ENCODE peak calls at places on chromosomes 4 and X, in five cellular contexts. U, P, Q, L and J are unnamed samples.
A peak's percentile ranks its signal among the peaks of the same experiment; 100 is the strongest.

GRCh38 chr4:73964862-73965611 is 16.8 kb downstream of the PF4 start:
- DNase-seq in U (no peak), P (peak; percentile 3), Q (peak; percentile 26), L (no peak), J (no peak)

GRCh38 chrX:152637649-152638442 is at the start of gene GABRQ:
- DNase-seq in U (no peak), P (peak; percentile 46), Q (peak; percentile 7), L (no peak), J (no peak)

GRCh38 chrX:65522739-65523372 is 11.7 kb downstream of the LAS1L start:
- DNase-seq in U (no peak), P (peak; percentile 48), Q (peak; percentile 65), L (no peak), J (no peak)

GRCh38 chrX:39226307-39226706 is 425.0 kb downstream of the MID1IP1 start:
- DNase-seq in U (peak; percentile 4), P (peak; percentile 21), Q (no peak), L (no peak), J (no peak)

GRCh38 chr4:7466904-7467303 is 32.2 kb upstream of the PSAPL1 start:
- DNase-seq in U (no peak), P (no peak), Q (no peak), L (no peak), J (no peak)

GRCh38 chr4:47879458-47879857 is 34.9 kb downstream of the NFXL1 start:
- DNase-seq in U (no peak), P (no peak), Q (no peak), L (no peak), J (no peak)

GRCh38 chrX:34382416-34382815 is 250.3 kb upstream of the FAM47A start:
- DNase-seq in U (no peak), P (peak; percentile 58), Q (no peak), L (no peak), J (no peak)

GRCh38 chr4:77044458-77045124 is 31.2 kb downstream of the CCNI start:
- DNase-seq in U (peak; percentile 44), P (peak; percentile 47), Q (peak; percentile 50), L (no peak), J (no peak)

GRCh38 chr4:86453044-86453501 is 93.2 kb upstream of the MAPK10 start:
- DNase-seq in U (no peak), P (no peak), Q (no peak), L (no peak), J (no peak)

GRCh38 chr4:151753056-151753455 is 7.8 kb downstream of the GATB start:
- DNase-seq in U (no peak), P (peak; percentile 34), Q (peak; percentile 97), L (no peak), J (no peak)

GRCh38 chrX:40062525-40063193 is 35.1 kb downstream of the BCOR start:
- DNase-seq in U (no peak), P (no peak), Q (peak; percentile 65), L (no peak), J (no peak)

GRCh38 chrX:69216911-69217310 is 51.7 kb upstream of the PJA1 start:
- DNase-seq in U (no peak), P (no peak), Q (no peak), L (no peak), J (no peak)

GRCh38 chr4:16194199-16194598 is 32.1 kb downstream of the TAPT1 start:
- DNase-seq in U (no peak), P (no peak), Q (no peak), L (no peak), J (no peak)

GRCh38 chr4:178448372-178449040 is 1006.3 kb upstream of the AGA start:
- DNase-seq in U (no peak), P (no peak), Q (no peak), L (no peak), J (no peak)

GRCh38 chrX:71053217-71053621 is 14.9 kb downstream of the SNX12 start:
- DNase-seq in U (no peak), P (no peak), Q (no peak), L (no peak), J (no peak)

GRCh38 chr4:140052050-140052449 is 101.9 kb downstream of the MAML3 start:
- DNase-seq in U (no peak), P (peak; percentile 47), Q (peak; percentile 36), L (no peak), J (no peak)

GRCh38 chrX:129006491-129006890 is 516.8 kb downstream of the SMARCA1 start:
- DNase-seq in U (no peak), P (no peak), Q (no peak), L (no peak), J (no peak)

GRCh38 chr4:145168578-145169187 is 11.7 kb downstream of the OTUD4 start:
- DNase-seq in U (no peak), P (no peak), Q (no peak), L (no peak), J (no peak)

GRCh38 chr4:48905363-48906015 is 1.1 kb downstream of the OCIAD2 start:
- DNase-seq in U (peak; percentile 71), P (peak; percentile 82), Q (peak; percentile 74), L (no peak), J (no peak)

GRCh38 chr4:16083217-16084191 is at the start of gene PROM1:
- DNase-seq in U (peak; percentile 44), P (no peak), Q (no peak), L (no peak), J (no peak)

GRCh38 chr4:148857234-148857972 is 415.2 kb upstream of the NR3C2 start:
- DNase-seq in U (no peak), P (no peak), Q (peak; percentile 51), L (no peak), J (no peak)